ENCODE peak calls at places on chromosomes 13 and 19, in six cellular contexts. P is heart left ventricle, W is ovary, Y is Caco-2, U is tibial artery, T is GM23338. E is an unnamed sample. For H3K4me1, the result is how much of the 10 kb centered on the place peaks cover.

GRCh38 chr19:45767881-45768643 is 990 bp downstream of the SIX5 start:
- DNase-seq in U (peak), T (peak), W (peak), P (peak), Y (peak), E (peak)

GRCh38 chr13:34347784-34348573 is 530.0 kb downstream of the RFC3 start:
- DNase-seq in W (no peak), Y (peak), T (peak), U (no peak), P (peak), E (peak)

GRCh38 chr13:106493569-106493968 is 41.9 kb downstream of the EFNB2 start:
- DNase-seq in U (peak), P (no peak), W (no peak), Y (no peak), T (no peak), E (no peak)

GRCh38 chr13:102838982-102839381 is 6.8 kb upstream of the ERCC5 start:
- DNase-seq in P (no peak), Y (no peak), U (no peak), W (no peak), T (no peak), E (no peak)

GRCh38 chr13:73809561-73809960 is 324.6 kb downstream of the KLF12 start:
- DNase-seq in T (no peak), Y (no peak), U (no peak), P (no peak), W (no peak), E (no peak)

GRCh38 chr19:12733369-12733896 is 1.1 kb downstream of the TRIR start:
- DNase-seq in W (no peak), U (no peak), Y (peak), T (peak), P (no peak), E (no peak)

GRCh38 chr13:47148543-47148942 is 251.7 kb upstream of the HTR2A start:
- DNase-seq in P (no peak), T (no peak), U (no peak), W (no peak), Y (no peak), E (no peak)

GRCh38 chr13:46621133-46621532 is 68.2 kb downstream of the LRCH1 start:
- DNase-seq in P (no peak), Y (no peak), U (no peak), W (no peak), T (no peak), E (no peak)

GRCh38 chr13:52695856-52696255 is 43.2 kb downstream of the SUGT1 start:
- DNase-seq in U (no peak), T (no peak), P (no peak), W (no peak), Y (no peak), E (no peak)

GRCh38 chr13:47455581-47455980 is 545.5 kb downstream of the SUCLA2 start:
- DNase-seq in P (no peak), T (peak), Y (no peak), U (no peak), W (no peak), E (no peak)

GRCh38 chr13:85982102-85982501 is 182.9 kb upstream of the SLITRK6 start:
- DNase-seq in W (no peak), P (no peak), U (no peak), Y (no peak), T (no peak), E (no peak)

GRCh38 chr13:44768233-44768632 is 192.1 kb upstream of the TSC22D1 start:
- DNase-seq in Y (no peak), T (no peak), U (no peak), P (no peak), W (no peak), E (no peak)

GRCh38 chr13:113474179-113474578 is 16.3 kb downstream of the DCUN1D2 start:
- DNase-seq in P (peak), T (no peak), U (peak), W (no peak), Y (no peak), E (peak)
- H3K4me1 ChIP-seq in P (under half), T (under half), U (under half), W (under half), Y (under half), E (under half)

GRCh38 chr19:2035590-2035991 is 15.5 kb downstream of the MKNK2 start:
- DNase-seq in U (no peak), T (peak), P (no peak), Y (no peak), W (peak), E (no peak)
- H3K4me3 ChIP-seq in U (no peak), T (peak), P (no peak), Y (no peak), W (no peak), E (no peak)

DNA sequence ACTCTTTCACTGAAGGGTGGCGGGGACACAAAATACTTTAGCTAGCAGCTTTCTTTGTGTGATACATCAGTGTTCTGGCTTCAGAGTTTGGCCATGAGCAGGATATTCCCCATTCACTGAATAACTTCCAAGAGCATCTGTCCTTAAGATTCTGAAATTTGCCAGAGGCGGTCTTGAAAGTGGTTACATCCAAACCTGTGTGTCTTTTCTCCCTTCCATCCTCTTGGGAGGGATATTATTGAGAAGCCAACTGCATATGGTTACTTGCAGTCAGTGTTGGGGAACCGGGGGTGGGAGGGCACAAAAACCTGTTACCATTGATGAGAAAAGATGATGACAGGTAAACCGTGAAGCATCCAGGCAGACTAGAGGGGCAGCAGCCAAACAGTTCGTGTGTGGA is 104.7 kb downstream of the WDFY2 start:
- DNase-seq in Y (no peak), W (no peak), T (peak), P (no peak), U (no peak), E (no peak)
- H3K4me1 ChIP-seq in Y (under half), W (under half), T (under half), P (under half), U (under half), E (under half)

DNA sequence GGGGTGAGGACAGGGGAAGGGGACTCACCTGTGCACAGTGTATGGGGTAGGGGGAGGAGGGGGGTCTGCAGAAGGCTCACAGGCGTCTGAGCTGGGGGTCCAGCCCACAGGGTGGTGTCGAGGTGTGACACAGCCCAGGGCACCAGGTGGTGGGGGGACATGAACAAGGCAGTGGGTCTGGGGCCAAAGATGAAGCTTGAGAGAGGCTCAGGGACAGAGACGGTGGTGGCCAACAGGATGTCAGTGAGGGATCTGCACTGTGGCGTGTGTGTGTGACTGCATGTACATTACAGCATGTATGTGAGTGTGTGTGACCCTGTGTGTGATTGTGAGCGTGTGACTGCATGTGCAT is 1.7 kb downstream of the ADAMTS10 start:
- DNase-seq in T (no peak), Y (no peak), W (no peak), U (no peak), P (no peak), E (no peak)
- H3K4me3 ChIP-seq in T (peak), Y (no peak), W (peak), U (peak), P (no peak), E (no peak)

GRCh38 chr19:55285225-55285890 is 1.6 kb downstream of the BRSK1 start:
- DNase-seq in Y (no peak), W (no peak), U (no peak), T (peak), P (no peak), E (no peak)
- H3K4me1 ChIP-seq in Y (under half), W (under half), U (under half), T (under half), P (under half), E (under half)

DNA sequence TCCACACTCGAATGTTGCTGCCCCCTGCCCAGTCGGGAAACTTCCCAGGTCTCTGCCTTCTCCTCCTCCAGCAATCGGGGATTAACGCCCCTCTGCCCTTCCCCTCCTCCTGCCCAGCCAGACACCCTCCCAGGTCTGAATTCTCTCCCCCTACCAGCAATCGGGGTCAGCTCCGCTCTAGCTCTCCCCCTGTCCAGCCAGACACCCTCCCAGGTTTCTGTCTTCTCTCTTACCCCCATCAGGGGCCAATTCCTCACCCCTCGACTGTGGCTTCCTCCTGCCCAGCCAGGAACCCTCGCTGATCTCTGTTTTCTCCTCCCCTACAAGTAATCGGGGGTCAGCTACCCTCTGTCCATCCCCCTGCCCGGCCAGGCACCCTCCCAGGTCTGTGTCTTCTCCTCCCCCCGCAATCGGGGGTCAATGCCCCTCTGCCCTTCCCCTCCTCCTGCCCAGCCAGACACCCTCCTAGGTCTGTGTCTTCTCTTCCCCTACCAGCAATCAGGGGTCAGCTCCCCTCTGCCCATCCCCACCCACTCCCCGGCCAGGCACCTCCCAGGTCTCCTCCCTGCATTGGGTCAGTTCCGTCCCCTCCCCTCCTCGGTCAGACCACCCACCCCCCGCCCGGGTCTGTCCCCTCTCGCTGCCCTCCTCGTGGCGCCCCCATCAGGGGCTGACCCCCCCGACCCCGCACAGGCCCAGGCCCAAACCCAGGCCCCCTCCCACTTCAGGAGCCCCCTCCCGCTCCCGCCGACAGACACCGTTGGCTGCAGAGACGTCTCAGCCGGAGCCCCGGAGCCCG is 668 bp downstream of the ZFR2 start:
- DNase-seq in T (peak), U (no peak), P (no peak), Y (no peak), W (no peak), E (no peak)
- H3K4me3 ChIP-seq in T (peak), U (peak), P (no peak), Y (no peak), W (no peak), E (no peak)

GRCh38 chr19:40801449-40802299 is 2.7 kb downstream of the EGLN2 start:
- DNase-seq in U (no peak), W (no peak), P (no peak), T (no peak), Y (no peak), E (no peak)
- H3K4me1 ChIP-seq in U (half or more), W (half or more), P (half or more), T (half or more), Y (under half), E (half or more)

GRCh38 chr19:55493052-55493649 is 4.9 kb downstream of the SSC5D start:
- DNase-seq in P (peak), W (peak), U (no peak), Y (no peak), T (no peak), E (no peak)
- H3K4me3 ChIP-seq in P (no peak), W (peak), U (peak), Y (no peak), T (no peak), E (no peak)

DNA sequence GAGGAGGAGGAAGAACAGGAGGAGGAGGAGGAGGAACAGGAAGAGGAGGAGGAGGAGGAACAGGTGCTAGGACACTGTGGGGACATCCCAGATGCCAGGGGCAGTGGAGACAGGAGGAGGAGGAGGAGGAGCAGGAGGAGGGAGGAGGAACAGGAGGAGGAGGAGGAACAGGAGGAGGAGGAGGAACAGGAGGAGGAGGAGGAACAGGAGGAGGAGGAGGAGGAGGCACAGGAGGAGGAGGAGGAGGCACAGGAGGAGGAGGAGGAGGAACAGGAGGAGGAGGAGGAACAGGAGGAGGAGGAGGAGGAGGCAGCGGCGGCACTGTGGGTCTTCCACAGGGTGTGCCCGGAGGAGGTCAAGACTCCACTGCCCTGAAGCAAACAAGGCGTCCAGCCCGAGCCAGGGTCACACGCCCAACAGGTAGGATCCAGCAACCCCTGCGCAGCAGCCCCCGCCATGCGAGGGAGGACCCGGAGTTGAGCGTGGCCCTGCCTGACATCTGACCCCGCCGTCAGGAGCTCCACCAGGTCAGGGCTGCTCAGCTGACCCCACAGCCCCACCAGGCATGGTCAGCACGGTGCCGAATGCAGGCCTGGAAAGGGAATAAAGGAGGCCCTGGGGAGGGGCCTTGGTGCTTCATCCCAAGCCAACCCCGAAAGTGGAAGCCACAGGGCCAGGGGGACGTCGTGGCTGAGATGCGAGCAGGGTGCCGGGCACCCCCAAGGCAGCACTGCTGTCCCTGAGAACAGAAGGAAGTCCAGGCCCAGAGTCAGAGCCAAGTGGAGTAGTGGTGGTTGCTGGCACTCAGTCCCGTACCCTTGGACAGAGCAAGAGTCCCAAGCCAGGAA is 9.2 kb downstream of the SBNO2 start:
- DNase-seq in W (no peak), T (no peak), Y (no peak), P (peak), U (no peak), E (peak)
- H3K4me1 ChIP-seq in W (under half), T (under half), Y (under half), P (under half), U (under half), E (half or more)